ENCODE peak calls at places on chromosomes 7 and 10, in five cellular contexts. G is heart right ventricle, M is sigmoid colon, Y is body of pancreas, A is breast epithelium. I is an unnamed sample. For H3K27me3, the result is how much of the 10 kb centered on the place peaks cover.

GRCh38 chr10:97891497-97892167 is 42.0 kb downstream of the GOLGA7B start:
- DNase-seq in G (no peak), M (no peak), Y (no peak), A (no peak), I (no peak)

GRCh38 chr10:61904711-61905445 is 3.4 kb downstream of the ARID5B start:
- DNase-seq in G (no peak), M (no peak), Y (peak), A (no peak), I (no peak)

GRCh38 chr10:33335800-33336605 is 1.5 kb upstream of the NRP1 start:
- DNase-seq in G (peak), M (peak), Y (peak), A (peak), I (peak)

GRCh38 chr10:61016007-61016406 is 72.0 kb upstream of the RHOBTB1 start:
- DNase-seq in G (no peak), M (no peak), Y (no peak), A (no peak), I (no peak)

GRCh38 chr10:20767028-20767427 is 130.1 kb downstream of the NEBL start:
- DNase-seq in G (no peak), M (no peak), Y (no peak), A (no peak), I (no peak)

GRCh38 chr7:100415448-100415847 is 13.1 kb downstream of the ZCWPW1 start:
- DNase-seq in G (no peak), M (no peak), Y (no peak), A (no peak), I (no peak)

GRCh38 chr7:155741061-155741460 is 71.2 kb downstream of the SHH start:
- DNase-seq in G (no peak), M (no peak), Y (no peak), A (no peak), I (no peak)

GRCh38 chr7:55432937-55433784 is 68.0 kb downstream of the LANCL2 start:
- DNase-seq in G (no peak), M (no peak), Y (no peak), A (no peak), I (no peak)

GRCh38 chr7:40297741-40298311 is 163.0 kb downstream of the SUGCT start:
- DNase-seq in G (no peak), M (no peak), Y (no peak), A (no peak), I (no peak)

GRCh38 chr10:129768437-129769355 is 195.4 kb downstream of the EBF3 start:
- DNase-seq in G (no peak), M (no peak), Y (no peak), A (no peak), I (no peak)

GRCh38 chr7:101923276-101923985 is 106.0 kb downstream of the CUX1 start:
- DNase-seq in G (no peak), M (peak), Y (no peak), A (peak), I (no peak)

GRCh38 chr10:124091646-124092269 is 1.6 kb downstream of the CHST15 start:
- DNase-seq in G (peak), M (peak), Y (peak), A (no peak), I (no peak)

GRCh38 chr10:62175256-62175655 is 93.4 kb downstream of the RTKN2 start:
- DNase-seq in G (no peak), M (no peak), Y (no peak), A (no peak), I (no peak)

GRCh38 chr10:44993922-44994751 is 6.6 kb upstream of the ZNF22 start:
- DNase-seq in G (no peak), M (peak), Y (no peak), A (no peak), I (no peak)

GRCh38 chr10:47195274-47195885 is 104.6 kb upstream of the GDF10 start:
- DNase-seq in G (no peak), M (no peak), Y (no peak), A (no peak), I (no peak)

GRCh38 chr10:5679606-5680005 is 5.0 kb upstream of the TASOR2 start:
- DNase-seq in G (no peak), M (no peak), Y (no peak), A (no peak), I (no peak)

GRCh38 chr7:21914671-21915070 is 31.0 kb downstream of the CDCA7L start:
- DNase-seq in G (no peak), M (no peak), Y (no peak), A (no peak), I (no peak)

GRCh38 chr7:23205861-23206510 is 24.1 kb downstream of the NUP42 start:
- DNase-seq in G (peak), M (no peak), Y (no peak), A (no peak), I (no peak)

GRCh38 chr10:21823617-21824016 is 179.9 kb downstream of the DNAJC1 start:
- DNase-seq in G (no peak), M (no peak), Y (no peak), A (no peak), I (no peak)

GRCh38 chr7:120272896-120273475 is at the start of gene KCND2:
- DNase-seq in G (no peak), M (no peak), Y (no peak), A (no peak), I (peak)

GRCh38 chr10:80855348-80855971 is 317.8 kb downstream of the SH2D4B start:
- DNase-seq in G (no peak), M (no peak), Y (no peak), A (no peak), I (no peak)

GRCh38 chr7:73964786-73965185 is 63.2 kb upstream of the ELN start:
- DNase-seq in G (no peak), M (no peak), Y (no peak), A (peak), I (no peak)

GRCh38 chr7:100563809-100564400 is 9.8 kb downstream of the SAP25 start:
- DNase-seq in G (peak), M (peak), Y (peak), A (peak), I (no peak)

GRCh38 chr7:88885131-88885530 is 89.6 kb upstream of the TEX47 start:
- DNase-seq in G (no peak), M (no peak), Y (no peak), A (no peak), I (no peak)

GRCh38 chr7:21927693-21928092 is 18.0 kb downstream of the CDCA7L start:
- DNase-seq in G (no peak), M (no peak), Y (no peak), A (no peak), I (no peak)

DNA sequence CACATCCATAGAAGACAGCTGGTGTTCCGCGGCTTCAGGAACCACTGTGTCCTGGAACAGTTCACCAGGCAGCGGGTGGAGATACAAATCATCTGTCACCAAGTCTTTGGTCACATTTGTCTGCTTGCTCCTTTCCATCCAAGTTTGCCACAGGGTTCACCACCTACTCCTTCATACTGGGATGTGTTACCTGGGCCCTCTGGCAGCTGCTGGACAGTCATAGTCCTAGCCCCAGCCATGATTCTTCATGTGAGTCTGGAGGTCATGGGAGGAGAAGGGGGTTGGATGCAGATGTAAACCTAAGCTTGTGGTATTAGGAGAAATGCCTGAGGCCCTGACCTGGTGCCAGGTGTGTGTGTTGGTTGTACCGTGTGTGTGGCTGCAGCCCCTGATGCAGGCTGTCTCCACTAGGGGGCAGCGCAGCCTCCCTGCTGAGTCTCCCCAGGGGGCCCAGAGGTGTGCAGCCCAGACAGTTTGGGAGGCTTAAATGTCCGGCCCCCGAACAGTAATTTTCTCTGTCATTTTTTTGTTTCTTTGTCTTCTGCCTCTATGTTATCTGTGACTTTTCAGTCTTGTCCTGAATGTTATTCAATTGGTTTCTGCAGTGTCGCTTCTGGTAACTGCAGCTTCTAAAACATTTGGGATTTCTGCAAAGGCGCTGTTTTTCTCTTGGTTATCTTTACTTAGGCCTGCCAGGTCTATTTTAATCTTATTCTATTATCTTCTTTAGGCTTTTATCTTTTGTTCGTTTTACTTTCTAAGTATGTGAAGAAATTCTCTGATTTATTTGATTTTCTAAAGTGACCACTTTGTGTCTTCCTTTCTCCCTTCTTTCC is 14.8 kb downstream of the NPS start:
- DNase-seq in G (peak), M (no peak), Y (peak), A (no peak), I (no peak)
- TF ChIP-seq CTCF in G (peak), M (no peak), Y (peak), A (no peak), I (peak)

GRCh38 chr7:44244282-44244681 is 43.5 kb downstream of the YKT6 start:
- DNase-seq in G (no peak), M (no peak), Y (peak), A (no peak), I (no peak)
- H3K27me3 ChIP-seq in G (under half), M (under half), Y (under half), A (under half), I (under half)

GRCh38 chr7:34044734-34045353 is 139.5 kb downstream of the BMPER start:
- DNase-seq in G (no peak), M (no peak), Y (no peak), A (no peak), I (no peak)
- TF ChIP-seq CTCF in G (no peak), M (no peak), Y (no peak), A (no peak), I (no peak)

GRCh38 chr7:1710936-1711335 is 40.9 kb downstream of the ELFN1 start:
- DNase-seq in G (no peak), M (peak), Y (no peak), A (no peak), I (peak)
- H3K27me3 ChIP-seq in G (under half), M (under half), Y (under half), A (under half), I (under half)

GRCh38 chr7:4765776-4766490 is 9.5 kb upstream of the AP5Z1 start:
- DNase-seq in G (no peak), M (no peak), Y (no peak), A (no peak), I (no peak)
- TF ChIP-seq CTCF in G (peak), M (peak), Y (no peak), A (no peak), I (peak)

DNA sequence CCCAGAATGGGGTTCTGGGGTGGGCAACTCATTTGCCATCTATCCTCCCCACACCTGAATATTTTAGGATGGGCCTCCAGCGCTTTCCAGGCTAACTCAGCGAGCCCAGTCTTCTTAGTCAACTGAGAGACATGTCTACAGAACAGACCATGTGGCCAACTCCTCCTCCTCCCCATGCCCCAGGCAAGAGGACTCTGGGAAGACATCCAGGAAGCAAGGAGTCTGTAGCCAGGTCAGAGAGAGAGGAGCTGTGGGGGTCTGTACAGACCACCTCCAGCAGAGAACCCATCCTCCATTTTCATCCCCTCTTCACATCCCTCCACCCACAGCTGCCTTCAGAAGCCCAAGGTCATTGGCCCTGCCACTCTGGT is 55.8 kb upstream of the LBX1 start:
- DNase-seq in G (no peak), M (no peak), Y (no peak), A (no peak), I (no peak)
- H3K27me3 ChIP-seq in G (under half), M (half or more), Y (under half), A (half or more), I (half or more)

GRCh38 chr10:17910144-17910789 is 41.5 kb upstream of the SLC39A12 start:
- DNase-seq in G (no peak), M (peak), Y (peak), A (no peak), I (no peak)
- TF ChIP-seq CTCF in G (peak), M (peak), Y (peak), A (no peak), I (peak)

DNA sequence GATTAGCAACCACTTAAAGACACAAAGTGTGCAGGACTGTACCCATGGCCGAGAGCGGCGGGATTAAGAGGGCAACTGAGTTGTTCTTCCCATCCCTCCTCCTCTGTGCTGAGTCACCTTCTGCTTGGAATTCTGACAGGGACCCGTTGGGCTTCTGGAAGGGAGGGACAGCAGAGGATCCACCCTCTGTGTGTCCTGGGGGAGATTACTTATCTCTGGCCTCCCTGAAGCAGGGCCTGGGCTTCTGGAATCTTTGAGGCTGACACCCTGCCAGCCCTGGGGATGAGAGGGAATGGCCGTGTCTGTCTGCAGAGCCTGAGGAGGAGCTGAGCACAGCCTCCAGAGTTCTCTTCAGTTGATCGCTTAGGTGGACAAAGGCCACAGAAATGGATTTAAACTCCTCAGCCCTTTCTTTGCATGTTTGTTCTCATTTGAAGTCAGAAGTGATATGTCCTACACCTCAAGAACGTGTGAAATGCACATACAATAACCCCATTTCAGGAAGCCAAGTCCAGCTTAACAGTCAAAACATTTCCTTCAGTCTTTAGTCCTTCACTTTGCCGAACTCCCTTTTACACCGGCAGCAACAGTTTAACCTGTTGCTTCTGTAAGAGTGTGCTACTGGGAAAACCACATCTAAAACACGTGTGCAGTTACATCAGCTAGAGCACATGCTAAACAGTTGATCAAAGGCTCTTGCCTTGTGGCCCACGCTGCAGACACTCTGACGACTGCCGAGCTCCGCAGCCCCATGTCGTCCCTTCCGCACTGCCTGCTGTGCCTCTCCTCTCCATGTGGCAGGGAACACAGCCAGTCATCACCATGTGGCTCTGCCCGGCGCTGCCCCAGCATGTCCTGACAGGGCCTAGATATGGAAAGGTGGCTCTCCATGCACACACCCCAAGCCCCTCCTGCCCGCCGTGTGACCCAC is 55.7 kb downstream of the IKZF1 start:
- DNase-seq in G (no peak), M (peak), Y (no peak), A (no peak), I (no peak)
- H3K27me3 ChIP-seq in G (under half), M (under half), Y (under half), A (under half), I (under half)

GRCh38 chr10:71703577-71703976 is 16.0 kb downstream of the C10orf105 start:
- DNase-seq in G (no peak), M (no peak), Y (no peak), A (no peak), I (no peak)
- TF ChIP-seq CTCF in G (no peak), M (no peak), Y (no peak), A (no peak), I (no peak)

DNA sequence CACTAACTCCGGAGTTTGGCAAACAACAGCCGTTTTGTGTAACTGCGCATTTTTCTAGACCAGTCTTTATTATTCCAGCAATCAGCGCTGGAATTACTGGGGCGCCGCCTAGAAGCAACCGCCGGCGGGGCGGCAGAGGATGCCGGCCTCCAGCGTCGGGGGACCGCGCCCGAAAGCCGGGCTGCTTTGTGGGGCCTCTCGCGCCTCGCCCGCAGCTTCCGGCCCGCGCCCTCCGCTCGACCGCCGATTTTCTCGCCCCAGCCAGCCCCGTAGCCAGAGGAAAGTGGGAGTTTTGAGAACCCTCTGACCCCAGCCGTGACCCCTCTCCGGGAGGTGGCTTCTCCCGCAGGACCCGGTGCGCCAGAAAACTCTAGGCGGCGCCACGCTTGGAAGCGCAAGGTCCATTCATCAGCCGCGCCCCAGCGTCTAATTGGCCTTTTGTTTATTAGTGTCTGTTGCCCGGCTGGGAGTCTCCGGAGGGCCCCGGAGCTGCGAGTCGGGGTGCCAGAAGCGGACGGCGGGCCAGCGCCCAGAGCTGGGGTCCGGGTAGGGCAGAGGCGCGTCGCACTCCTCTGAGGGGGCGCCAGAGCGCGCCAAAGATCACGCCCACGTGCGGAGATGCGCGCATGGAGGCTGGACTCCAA is 10.7 kb downstream of the EMX2 start:
- DNase-seq in G (no peak), M (no peak), Y (no peak), A (no peak), I (no peak)
- H3K27me3 ChIP-seq in G (under half), M (half or more), Y (under half), A (half or more), I (half or more)

I was measured in RWPE2.